ENCODE peak calls at places on chromosomes 3 and 15, in six cellular contexts. D, W, C, I, J and A are unnamed samples.

GRCh38 chr15:64859226-64859625 is 17.5 kb downstream of the PLEKHO2 start:
- DNase-seq in D (no peak), W (no peak), C (no peak), I (no peak), J (no peak), A (no peak)

GRCh38 chr15:74427607-74428441 is 5.9 kb downstream of the SEMA7A start:
- DNase-seq in D (no peak), W (no peak), C (no peak), I (no peak), J (no peak), A (no peak)

GRCh38 chr3:55244247-55244646 is 242.9 kb downstream of the WNT5A start:
- DNase-seq in D (no peak), W (no peak), C (no peak), I (no peak), J (no peak), A (no peak)

GRCh38 chr3:99562990-99563607 is 75.3 kb upstream of the COL8A1 start:
- DNase-seq in D (no peak), W (no peak), C (peak), I (no peak), J (no peak), A (no peak)

GRCh38 chr15:60945196-60945595 is 283.9 kb downstream of the RORA start:
- DNase-seq in D (peak), W (no peak), C (no peak), I (no peak), J (no peak), A (peak)

GRCh38 chr3:46027736-46028397 is 584 bp upstream of the XCR1 start:
- DNase-seq in D (no peak), W (no peak), C (no peak), I (no peak), J (no peak), A (no peak)

GRCh38 chr3:45227946-45228345 is 1.9 kb upstream of the TMEM158 start:
- DNase-seq in D (no peak), W (no peak), C (no peak), I (no peak), J (no peak), A (no peak)

GRCh38 chr3:8052599-8053185 is 448.9 kb upstream of the LMCD1 start:
- DNase-seq in D (no peak), W (no peak), C (no peak), I (no peak), J (no peak), A (peak)

GRCh38 chr15:77633913-77634265 is 1.2 kb upstream of the LINGO1 start:
- DNase-seq in D (no peak), W (no peak), C (no peak), I (no peak), J (no peak), A (no peak)

GRCh38 chr3:152317956-152318355 is 49.2 kb downstream of the MBNL1 start:
- DNase-seq in D (no peak), W (no peak), C (no peak), I (no peak), J (no peak), A (no peak)

GRCh38 chr3:46926447-46926846 is 48.9 kb downstream of the PTH1R start:
- DNase-seq in D (no peak), W (no peak), C (no peak), I (no peak), J (no peak), A (no peak)

GRCh38 chr3:183537295-183537730 is 18.2 kb downstream of the KLHL6 start:
- DNase-seq in D (no peak), W (no peak), C (no peak), I (no peak), J (no peak), A (peak)

GRCh38 chr3:160106905-160107861 is 118.0 kb upstream of the C3orf80 start:
- DNase-seq in D (no peak), W (no peak), C (no peak), I (no peak), J (no peak), A (no peak)